ENCODE peak calls at places on chromosomes 13 and 19, in four cellular contexts. O is left ventricle myocardium inferior, N is ascending aorta, W is NCI-H345. L is an unnamed sample.

GRCh38 chr13:36763322-36763721 is 55.7 kb upstream of the RFXAP start:
- DNase-seq in W (no peak), O (no peak), N (no peak), L (no peak)

GRCh38 chr13:91375119-91375729 is 23.2 kb upstream of the GPC5 start:
- DNase-seq in W (no peak), N (no peak), O (no peak), L (no peak)

GRCh38 chr13:74662895-74663294 is 528.7 kb upstream of the KLF12 start:
- DNase-seq in N (no peak), O (peak; percentile 26), W (no peak), L (no peak)

GRCh38 chr13:96573563-96573962 is 420.7 kb downstream of the OXGR1 start:
- DNase-seq in N (no peak), O (no peak), W (no peak), L (no peak)

GRCh38 chr13:112229445-112229844 is 146.7 kb upstream of the SPACA7 start:
- DNase-seq in O (no peak), W (no peak), N (no peak), L (no peak)

GRCh38 chr13:113863511-113864302 is at the start of gene GAS6:
- DNase-seq in O (peak; percentile 82), N (peak; percentile 83), W (peak; percentile 63), L (no peak)

GRCh38 chr13:111658150-111659100 is 338.0 kb downstream of the TEX29 start:
- DNase-seq in O (no peak), N (no peak), W (peak; percentile 89), L (no peak)

GRCh38 chr19:3798137-3798536 is 12.0 kb upstream of the MATK start:
- DNase-seq in W (no peak), N (no peak), O (no peak), L (no peak)

GRCh38 chr13:40406405-40407138 is 259.9 kb downstream of the FOXO1 start:
- DNase-seq in N (no peak), O (no peak), W (no peak), L (peak; percentile 78)

GRCh38 chr19:6213696-6214585 is 65.8 kb downstream of the MLLT1 start:
- DNase-seq in O (no peak), W (no peak), N (no peak), L (no peak)

L was measured in brain microvascular endothelial cell.